ENCODE peak calls at places on chromosomes 6 and 20, in six cellular contexts. One of them, this sample, is unnamed.

GRCh38 chr20:6533828-6534388 is 233.6 kb upstream of the BMP2 start:
- DNase-seq in endodermal cell: no peak
- DNase-seq in psoas muscle: no peak
- DNase-seq in AG09319: peak
- DNase-seq in lower lobe of right lung: no peak
- DNase-seq in astrocyte: peak
- DNase-seq in this sample: no peak

GRCh38 chr6:142372348-142372747 is 70.5 kb downstream of the ADGRG6 start:
- DNase-seq in endodermal cell: peak
- DNase-seq in psoas muscle: no peak
- DNase-seq in AG09319: no peak
- DNase-seq in lower lobe of right lung: no peak
- DNase-seq in astrocyte: peak
- DNase-seq in this sample: no peak

GRCh38 chr20:58569211-58570125 is 54.3 kb upstream of the APCDD1L start:
- DNase-seq in endodermal cell: no peak
- DNase-seq in psoas muscle: no peak
- DNase-seq in AG09319: no peak
- DNase-seq in lower lobe of right lung: no peak
- DNase-seq in astrocyte: no peak
- DNase-seq in this sample: no peak

GRCh38 chr6:33861722-33862121 is 57.9 kb upstream of the MLN start:
- DNase-seq in endodermal cell: no peak
- DNase-seq in psoas muscle: no peak
- DNase-seq in AG09319: no peak
- DNase-seq in lower lobe of right lung: no peak
- DNase-seq in astrocyte: no peak
- DNase-seq in this sample: no peak

GRCh38 chr20:54320148-54320607 is 112.3 kb downstream of the PFDN4 start:
- DNase-seq in endodermal cell: peak
- DNase-seq in psoas muscle: no peak
- DNase-seq in AG09319: no peak
- DNase-seq in lower lobe of right lung: no peak
- DNase-seq in astrocyte: peak
- DNase-seq in this sample: no peak

GRCh38 chr6:99611148-99611547 is 4.5 kb downstream of the PRDM13 start:
- DNase-seq in endodermal cell: no peak
- DNase-seq in psoas muscle: no peak
- DNase-seq in AG09319: no peak
- DNase-seq in lower lobe of right lung: no peak
- DNase-seq in astrocyte: no peak
- DNase-seq in this sample: no peak

GRCh38 chr6:164130151-164130550 is 715.6 kb downstream of the QKI start:
- DNase-seq in endodermal cell: no peak
- DNase-seq in psoas muscle: no peak
- DNase-seq in AG09319: no peak
- DNase-seq in lower lobe of right lung: no peak
- DNase-seq in astrocyte: no peak
- DNase-seq in this sample: no peak

GRCh38 chr20:42430059-42430458 is 759.6 kb downstream of the PTPRT start:
- DNase-seq in endodermal cell: no peak
- DNase-seq in psoas muscle: peak
- DNase-seq in AG09319: no peak
- DNase-seq in lower lobe of right lung: no peak
- DNase-seq in astrocyte: no peak
- DNase-seq in this sample: no peak

GRCh38 chr6:88562737-88563625 is 396.8 kb upstream of the CNR1 start:
- DNase-seq in endodermal cell: no peak
- DNase-seq in psoas muscle: no peak
- DNase-seq in AG09319: no peak
- DNase-seq in lower lobe of right lung: no peak
- DNase-seq in astrocyte: no peak
- DNase-seq in this sample: no peak

GRCh38 chr6:129536271-129536670 is 173.7 kb downstream of the ARHGAP18 start:
- DNase-seq in endodermal cell: no peak
- DNase-seq in psoas muscle: no peak
- DNase-seq in AG09319: no peak
- DNase-seq in lower lobe of right lung: no peak
- DNase-seq in astrocyte: no peak
- DNase-seq in this sample: no peak

GRCh38 chr20:43829951-43830690 is 84.5 kb upstream of the TOX2 start:
- DNase-seq in endodermal cell: no peak
- DNase-seq in psoas muscle: no peak
- DNase-seq in AG09319: no peak
- DNase-seq in lower lobe of right lung: no peak
- DNase-seq in astrocyte: no peak
- DNase-seq in this sample: no peak

GRCh38 chr6:51528556-51528955 is 558.9 kb downstream of the PKHD1 start:
- DNase-seq in endodermal cell: no peak
- DNase-seq in psoas muscle: no peak
- DNase-seq in AG09319: no peak
- DNase-seq in lower lobe of right lung: no peak
- DNase-seq in astrocyte: no peak
- DNase-seq in this sample: no peak

GRCh38 chr6:32153835-32154513 is at the start of gene PPT2:
- DNase-seq in endodermal cell: peak
- DNase-seq in psoas muscle: peak
- DNase-seq in AG09319: peak
- DNase-seq in lower lobe of right lung: peak
- DNase-seq in astrocyte: peak
- DNase-seq in this sample: no peak

GRCh38 chr6:67102743-67103142 is 1395.7 kb upstream of the EYS start:
- DNase-seq in endodermal cell: no peak
- DNase-seq in psoas muscle: no peak
- DNase-seq in AG09319: no peak
- DNase-seq in lower lobe of right lung: no peak
- DNase-seq in astrocyte: no peak
- DNase-seq in this sample: no peak

GRCh38 chr6:52457096-52457495 is 37.0 kb downstream of the EFHC1 start:
- DNase-seq in endodermal cell: no peak
- DNase-seq in psoas muscle: no peak
- DNase-seq in AG09319: no peak
- DNase-seq in lower lobe of right lung: no peak
- DNase-seq in astrocyte: no peak
- DNase-seq in this sample: no peak

GRCh38 chr20:34269996-34270627 is 28.9 kb downstream of the ASIP start:
- DNase-seq in endodermal cell: no peak
- DNase-seq in psoas muscle: no peak
- DNase-seq in AG09319: no peak
- DNase-seq in lower lobe of right lung: no peak
- DNase-seq in astrocyte: no peak
- DNase-seq in this sample: no peak

GRCh38 chr20:8431538-8432434 is 299.7 kb downstream of the PLCB1 start:
- DNase-seq in endodermal cell: peak
- DNase-seq in psoas muscle: peak
- DNase-seq in AG09319: no peak
- DNase-seq in lower lobe of right lung: no peak
- DNase-seq in astrocyte: no peak
- DNase-seq in this sample: no peak

GRCh38 chr6:100462990-100463684 is 1.6 kb downstream of the SIM1 start:
- DNase-seq in endodermal cell: no peak
- DNase-seq in psoas muscle: no peak
- DNase-seq in AG09319: no peak
- DNase-seq in lower lobe of right lung: no peak
- DNase-seq in astrocyte: no peak
- DNase-seq in this sample: no peak

GRCh38 chr6:31441368-31442267 is 38.2 kb downstream of the MICA start:
- DNase-seq in endodermal cell: peak
- DNase-seq in psoas muscle: peak
- DNase-seq in AG09319: peak
- DNase-seq in lower lobe of right lung: peak
- DNase-seq in astrocyte: peak
- DNase-seq in this sample: peak

GRCh38 chr20:25196701-25197120 is 1.2 kb downstream of the ENTPD6 start:
- DNase-seq in endodermal cell: peak
- DNase-seq in psoas muscle: no peak
- DNase-seq in AG09319: no peak
- DNase-seq in lower lobe of right lung: no peak
- DNase-seq in astrocyte: no peak
- DNase-seq in this sample: no peak

GRCh38 chr20:18973499-18974173 is 160.1 kb downstream of the SCP2D1 start:
- DNase-seq in endodermal cell: no peak
- DNase-seq in psoas muscle: peak
- DNase-seq in AG09319: no peak
- DNase-seq in lower lobe of right lung: no peak
- DNase-seq in astrocyte: no peak
- DNase-seq in this sample: no peak

GRCh38 chr20:51628533-51629398 is 86.2 kb upstream of the NFATC2 start:
- DNase-seq in endodermal cell: no peak
- DNase-seq in psoas muscle: no peak
- DNase-seq in AG09319: no peak
- DNase-seq in lower lobe of right lung: no peak
- DNase-seq in astrocyte: peak
- DNase-seq in this sample: peak

GRCh38 chr6:81787313-81788068 is 35.0 kb upstream of the TENT5A start:
- DNase-seq in endodermal cell: no peak
- DNase-seq in psoas muscle: no peak
- DNase-seq in AG09319: no peak
- DNase-seq in lower lobe of right lung: no peak
- DNase-seq in astrocyte: peak
- DNase-seq in this sample: no peak

DNA sequence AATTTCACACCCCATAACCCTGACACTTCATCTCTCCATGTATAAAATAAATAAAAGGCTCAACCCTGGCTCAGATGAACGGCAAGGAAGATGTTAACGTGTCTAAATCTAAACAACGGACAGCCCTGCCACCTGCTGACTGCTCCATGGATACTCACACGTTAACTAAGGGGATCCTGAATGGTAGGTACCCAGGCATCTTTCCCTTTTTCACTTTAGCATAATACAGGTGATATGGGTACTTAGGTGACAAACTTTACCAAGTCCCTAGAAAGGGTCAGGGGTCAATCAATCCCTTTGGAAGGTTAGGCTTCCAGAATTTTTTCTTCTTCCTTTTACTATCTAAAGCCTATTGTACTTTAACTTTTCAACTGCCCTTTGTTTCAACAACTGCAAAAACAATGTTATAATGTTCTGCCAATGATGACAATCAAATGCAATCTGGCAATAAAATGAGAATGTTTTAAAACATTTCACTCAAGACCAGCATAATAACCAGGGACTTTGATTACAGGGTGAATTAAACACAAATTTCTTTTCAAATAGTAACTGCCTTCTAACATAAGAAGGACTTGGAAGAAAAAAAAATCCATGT is 52.4 kb upstream of the IPCEF1 start:
- DNase-seq in endodermal cell: no peak
- DNase-seq in psoas muscle: no peak
- DNase-seq in AG09319: no peak
- DNase-seq in lower lobe of right lung: no peak
- DNase-seq in astrocyte: no peak
- DNase-seq in this sample: no peak
- TF ChIP-seq CTCF in endodermal cell: peak
- TF ChIP-seq CTCF in psoas muscle: peak
- TF ChIP-seq CTCF in AG09319: peak
- TF ChIP-seq CTCF in lower lobe of right lung: peak
- TF ChIP-seq CTCF in astrocyte: peak
- TF ChIP-seq CTCF in this sample: peak

GRCh38 chr6:63121166-63121565 is 90.1 kb upstream of the FKBP1C start:
- DNase-seq in endodermal cell: no peak
- DNase-seq in psoas muscle: no peak
- DNase-seq in AG09319: no peak
- DNase-seq in lower lobe of right lung: no peak
- DNase-seq in astrocyte: no peak
- DNase-seq in this sample: no peak
- TF ChIP-seq CTCF in endodermal cell: peak
- TF ChIP-seq CTCF in psoas muscle: no peak
- TF ChIP-seq CTCF in AG09319: no peak
- TF ChIP-seq CTCF in lower lobe of right lung: no peak
- TF ChIP-seq CTCF in astrocyte: no peak
- TF ChIP-seq CTCF in this sample: no peak

DNA sequence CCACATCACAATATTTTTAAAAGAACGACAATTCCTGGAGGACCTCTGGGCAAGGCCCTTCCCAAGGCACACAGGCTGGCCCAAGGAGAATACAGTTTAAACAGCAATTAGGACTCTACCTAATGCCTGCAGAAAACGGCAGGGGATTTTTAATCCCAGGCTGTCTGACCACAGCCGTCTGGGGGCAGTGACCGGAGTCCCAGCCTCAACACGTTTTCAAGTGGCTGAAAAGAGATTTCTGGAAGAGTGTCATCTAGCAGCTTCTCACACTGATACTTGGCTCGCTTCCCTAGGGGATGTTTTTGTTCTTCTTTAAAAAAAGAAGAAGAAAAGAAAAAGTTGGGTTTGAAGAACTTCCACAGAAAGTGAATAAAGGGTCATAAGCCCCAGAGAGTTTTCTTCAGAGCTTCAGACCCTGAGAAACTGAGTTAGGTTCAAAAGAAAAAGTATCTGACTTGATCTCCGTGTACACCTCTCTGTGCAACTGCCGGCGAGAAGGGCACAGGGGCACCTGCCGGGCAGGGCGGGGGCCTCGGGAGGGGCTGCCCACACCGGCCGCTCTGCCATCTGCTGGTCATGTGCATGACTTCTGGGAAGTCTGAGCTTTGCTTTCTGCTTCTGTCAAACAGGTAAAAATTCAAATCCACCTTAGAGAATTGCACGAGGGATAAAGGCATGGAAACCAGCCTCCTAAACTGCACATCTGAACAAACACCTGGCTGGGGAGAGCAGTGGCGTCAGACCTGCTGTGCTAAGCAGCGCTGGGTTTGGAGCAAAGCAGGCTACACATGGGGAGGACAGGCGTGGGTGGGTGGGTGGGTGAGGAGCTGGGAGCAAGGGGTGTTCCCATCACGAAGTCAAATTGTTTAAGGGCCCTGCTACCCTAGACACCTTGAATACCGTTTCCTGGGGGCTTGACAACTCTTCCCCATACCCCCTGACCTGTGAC is 33.0 kb downstream of the RRBP1 start:
- DNase-seq in endodermal cell: peak
- DNase-seq in psoas muscle: peak
- DNase-seq in AG09319: no peak
- DNase-seq in lower lobe of right lung: peak
- DNase-seq in astrocyte: no peak
- DNase-seq in this sample: no peak
- TF ChIP-seq CTCF in endodermal cell: peak
- TF ChIP-seq CTCF in psoas muscle: peak
- TF ChIP-seq CTCF in AG09319: peak
- TF ChIP-seq CTCF in lower lobe of right lung: peak
- TF ChIP-seq CTCF in astrocyte: peak
- TF ChIP-seq CTCF in this sample: peak

DNA sequence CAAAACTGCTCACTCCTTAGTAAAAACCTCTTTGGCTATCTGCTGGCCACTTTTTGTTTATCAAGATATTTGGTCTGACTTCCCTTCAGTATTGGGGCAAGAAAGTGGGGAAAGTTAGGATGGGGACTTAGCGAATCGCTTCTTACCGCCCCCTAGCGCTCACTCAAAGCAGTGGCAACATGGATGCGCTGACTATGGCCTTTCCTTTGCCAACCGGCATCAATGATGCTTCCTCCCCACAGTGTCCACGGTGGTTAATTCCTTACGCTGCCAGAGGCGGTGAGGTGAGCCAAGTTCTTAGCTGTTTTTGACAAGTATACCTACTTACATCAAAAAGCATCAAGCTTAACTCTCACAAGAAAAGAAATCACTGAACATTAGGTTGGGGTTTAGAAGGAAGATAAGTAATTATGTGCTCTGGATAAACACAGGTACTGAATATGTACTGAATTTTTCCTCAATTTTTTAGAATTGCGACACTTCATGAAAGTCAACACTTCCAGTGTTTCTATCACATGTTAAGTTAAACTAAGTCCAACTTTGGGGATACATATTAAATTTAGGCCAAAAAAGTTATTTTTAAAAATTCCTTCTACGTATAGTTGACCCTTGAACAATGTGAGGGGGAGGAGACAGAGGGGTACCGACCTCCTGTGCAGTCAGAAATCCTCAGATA is 86.7 kb downstream of the GMDS start:
- DNase-seq in endodermal cell: peak
- DNase-seq in psoas muscle: no peak
- DNase-seq in AG09319: no peak
- DNase-seq in lower lobe of right lung: no peak
- DNase-seq in astrocyte: no peak
- DNase-seq in this sample: no peak
- TF ChIP-seq CTCF in endodermal cell: peak
- TF ChIP-seq CTCF in psoas muscle: no peak
- TF ChIP-seq CTCF in AG09319: peak
- TF ChIP-seq CTCF in lower lobe of right lung: peak
- TF ChIP-seq CTCF in astrocyte: peak
- TF ChIP-seq CTCF in this sample: peak

This sample was measured in CD14-positive monocyte.